ENCODE peak calls at places on chromosomes 5 and 9, in six cellular contexts. Q, N, P, J, H and I are unnamed samples.

GRCh38 chr5:145887976-145888574 is 15.3 kb upstream of the GRXCR2 start:
- DNase-seq in P (no peak), Q (peak; percentile 63), H (no peak), N (no peak), J (peak; percentile 12), I (no peak)

GRCh38 chr9:68998812-68999211 is 15.1 kb downstream of the PRKACG start:
- DNase-seq in P (no peak), N (no peak), Q (no peak), J (no peak), H (no peak), I (no peak)

GRCh38 chr9:82168585-82168984 is 180.0 kb downstream of the SPATA31D1 start:
- DNase-seq in J (no peak), P (no peak), H (no peak), N (no peak), Q (no peak), I (no peak)

GRCh38 chr9:122192261-122192875 is 32.7 kb downstream of the MORN5 start:
- DNase-seq in J (no peak), H (no peak), Q (no peak), N (no peak), P (no peak), I (no peak)

GRCh38 chr9:136284311-136284710 is 19.6 kb downstream of the CCDC187 start:
- DNase-seq in N (peak; percentile 18), H (no peak), P (no peak), J (no peak), Q (peak; percentile 37), I (no peak)

GRCh38 chr5:23405316-23406068 is 101.9 kb upstream of the PRDM9 start:
- DNase-seq in Q (no peak), N (no peak), H (no peak), P (no peak), J (no peak), I (no peak)

GRCh38 chr9:6680797-6681146 is 35.2 kb upstream of the GLDC start:
- DNase-seq in P (no peak), H (peak; percentile 90), J (peak; percentile 41), N (peak; percentile 68), Q (no peak), I (no peak)

GRCh38 chr5:112757468-112758208 is 20.0 kb downstream of the APC start:
- DNase-seq in P (peak; percentile 51), Q (no peak), H (no peak), J (peak; percentile 28), N (no peak), I (no peak)

GRCh38 chr9:14704281-14704680 is 11.0 kb upstream of the ZDHHC21 start:
- DNase-seq in J (no peak), Q (no peak), P (no peak), N (no peak), H (no peak), I (no peak)

GRCh38 chr5:109688647-109688998 is 1.1 kb upstream of the MAN2A1 start:
- DNase-seq in P (no peak), Q (peak; percentile 63), J (peak; percentile 20), N (no peak), H (no peak), I (no peak)

GRCh38 chr9:77807295-77807694 is 159.2 kb upstream of the GNA14 start:
- DNase-seq in N (no peak), H (no peak), J (no peak), Q (no peak), P (no peak), I (no peak)

GRCh38 chr5:151739395-151739794 is 19.0 kb downstream of the ATOX1 start:
- DNase-seq in J (no peak), Q (no peak), N (no peak), P (no peak), H (no peak), I (no peak)

GRCh38 chr9:37732086-37732744 is 21.4 kb upstream of the TRMT10B start:
- DNase-seq in H (no peak), J (no peak), Q (no peak), P (no peak), N (no peak), I (no peak)

GRCh38 chr5:170603101-170603500 is 99.3 kb downstream of the KCNIP1 start:
- DNase-seq in Q (no peak), N (no peak), P (no peak), J (no peak), H (no peak), I (no peak)

GRCh38 chr5:54593809-54594208 is 76.2 kb downstream of the SNX18 start:
- DNase-seq in H (no peak), Q (no peak), P (no peak), J (no peak), N (no peak), I (no peak)

GRCh38 chr9:121929893-121930875 is 162.9 kb downstream of the TTLL11 start:
- DNase-seq in N (no peak), P (no peak), J (no peak), H (no peak), Q (no peak), I (no peak)

GRCh38 chr5:81023261-81024015 is 63.3 kb downstream of the RASGRF2 start:
- DNase-seq in H (no peak), Q (no peak), N (no peak), P (no peak), J (no peak), I (no peak)

GRCh38 chr5:152271420-152271819 is 133.7 kb downstream of the NMUR2 start:
- DNase-seq in J (no peak), H (no peak), Q (peak; percentile 13), P (no peak), N (no peak), I (no peak)

GRCh38 chr5:142017832-142018427 is 5.1 kb upstream of the GNPDA1 start:
- DNase-seq in N (no peak), P (no peak), Q (no peak), H (no peak), J (no peak), I (no peak)

GRCh38 chr5:78745985-78746384 is 97.4 kb upstream of the LHFPL2 start:
- DNase-seq in N (no peak), P (no peak), Q (no peak), J (no peak), H (no peak), I (no peak)
- H3K27ac ChIP-seq in N (no peak overlapping the region), P (no peak overlapping the region), Q (no peak overlapping the region), J (peak overlapping the region; percentile 77), H (no peak overlapping the region), I (no peak overlapping the region)

GRCh38 chr5:68289576-68289975 is 74.0 kb downstream of the PIK3R1 start:
- DNase-seq in Q (no peak), J (no peak), H (no peak), N (no peak), P (no peak), I (no peak)
- H3K27ac ChIP-seq in Q (no peak overlapping the region), J (peak overlapping the region; percentile 84), H (peak overlapping the region; percentile 85), N (peak overlapping the region; percentile 87), P (no peak overlapping the region), I (peak overlapping the region; percentile 89)

GRCh38 chr9:113345693-113346092 is 3.6 kb upstream of the BSPRY start:
- DNase-seq in Q (no peak), J (no peak), H (no peak), P (no peak), N (no peak), I (no peak)
- H3K27ac ChIP-seq in Q (no peak overlapping the region), J (peak overlapping the region; percentile 86), H (no peak overlapping the region), P (no peak overlapping the region), N (no peak overlapping the region), I (peak overlapping the region; percentile 14)

DNA sequence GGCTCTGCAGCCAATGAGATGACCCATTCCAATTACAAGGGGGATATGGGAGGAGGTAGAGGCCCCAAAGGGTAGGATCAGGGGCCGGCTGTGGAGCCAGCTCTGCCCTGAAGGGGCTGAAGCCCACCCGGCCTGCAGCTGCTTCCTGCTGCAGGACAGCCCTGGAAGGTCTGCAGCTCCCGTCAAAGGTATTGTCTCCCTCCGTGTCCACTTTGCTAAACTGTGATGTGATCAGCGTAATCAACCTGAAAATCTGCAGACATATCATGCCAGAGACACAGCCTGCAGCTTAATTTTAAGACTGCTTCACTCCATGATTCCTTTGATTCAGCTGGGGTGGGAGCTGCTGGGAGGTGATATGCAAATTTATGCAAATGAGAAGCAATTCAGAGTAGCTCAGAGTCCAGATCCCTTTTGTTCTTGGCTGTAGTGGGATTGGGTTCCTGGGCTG is 90.7 kb downstream of the GADD45G start:
- DNase-seq in J (no peak), H (peak; percentile 9), Q (no peak), N (no peak), P (no peak), I (no peak)
- H3K27ac ChIP-seq in J (no peak overlapping the region), H (no peak overlapping the region), Q (no peak overlapping the region), N (no peak overlapping the region), P (no peak overlapping the region), I (no peak overlapping the region)

GRCh38 chr9:79224672-79225433 is 346.9 kb upstream of the TLE4 start:
- DNase-seq in P (no peak), J (no peak), Q (no peak), H (no peak), N (no peak), I (no peak)

GRCh38 chr9:79222483-79222882 is 349.3 kb upstream of the TLE4 start:
- DNase-seq in N (no peak), H (no peak), Q (no peak), P (no peak), J (no peak), I (no peak)

GRCh38 chr9:79220246-79220645 is 351.5 kb upstream of the TLE4 start:
- DNase-seq in Q (no peak), J (no peak), P (no peak), H (no peak), N (no peak), I (no peak)

GRCh38 chr9:79220666-79221065 is 351.1 kb upstream of the TLE4 start:
- DNase-seq in N (no peak), H (no peak), J (no peak), Q (no peak), P (no peak), I (no peak)

GRCh38 chr9:79221084-79221483 is 350.7 kb upstream of the TLE4 start:
- DNase-seq in H (no peak), P (no peak), J (no peak), N (no peak), Q (no peak), I (no peak)
- H3K27ac ChIP-seq in H (no peak overlapping the region), P (no peak overlapping the region), J (no peak overlapping the region), N (no peak overlapping the region), Q (no peak overlapping the region), I (no peak overlapping the region)

GRCh38 chr9:13411827-13412226 is 132.3 kb upstream of the MPDZ start:
- DNase-seq in P (no peak), J (no peak), Q (no peak), N (no peak), H (no peak), I (no peak)

GRCh38 chr9:13412323-13412722 is 132.8 kb upstream of the MPDZ start:
- DNase-seq in J (no peak), N (no peak), Q (no peak), H (no peak), P (no peak), I (no peak)

DNA sequence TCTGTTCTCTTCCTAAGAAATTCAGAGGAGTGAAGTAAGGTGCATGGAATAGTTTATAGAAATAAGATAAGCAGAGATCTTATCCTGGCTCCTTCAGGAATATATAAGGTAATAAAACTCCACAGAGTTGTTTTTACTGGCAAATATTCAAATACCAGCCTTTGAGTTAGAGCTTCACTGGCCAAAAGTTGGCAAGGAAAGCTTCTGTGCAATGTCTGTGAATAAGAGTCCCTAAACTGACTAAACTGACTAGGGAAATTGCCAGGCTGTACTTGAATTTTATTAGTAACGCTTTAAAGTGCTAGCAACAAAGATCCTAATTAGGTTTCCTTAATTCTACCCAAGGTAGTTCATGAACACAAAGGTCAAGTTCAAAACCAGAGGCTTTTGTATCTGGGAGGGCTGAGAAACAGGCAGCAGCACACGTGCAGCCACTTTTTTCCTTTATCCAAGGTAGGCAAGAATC is 131.1 kb upstream of the MPDZ start:
- DNase-seq in H (no peak), N (no peak), P (no peak), J (no peak), Q (no peak), I (no peak)
- H3K27ac ChIP-seq in H (peak overlapping the region; percentile 16), N (no peak overlapping the region), P (no peak overlapping the region), J (no peak overlapping the region), Q (no peak overlapping the region), I (no peak overlapping the region)